ENCODE peak calls at places on chromosomes 13 and 19, in five cellular contexts. T is OCI-LY7; J is stimulated activated naive B cell treated with anti-CD40 and anti-IgM and Interleukin-4, amounts not matched to agents 10 μg/mL and 1 μg/mL and 100 μg/mL, for 72 hours; I is H54; W is body of pancreas. Z is an unnamed sample.

GRCh38 chr13:104984296-104984818 is 1551.1 kb downstream of the EFNB2 start:
- DNase-seq in J (peak; percentile 20), W (peak; percentile 15), T (no peak), I (no peak), Z (no peak)

GRCh38 chr19:17333611-17334413 is 843 bp downstream of the ANO8 start:
- DNase-seq in J (peak; percentile 52), T (peak; percentile 47), I (peak; percentile 95), W (peak; percentile 55), Z (peak; percentile 53)

GRCh38 chr19:52716578-52716977 is 18.3 kb downstream of the ZNF611 start:
- DNase-seq in W (no peak), I (no peak), T (no peak), J (no peak), Z (no peak)

GRCh38 chr19:51469629-51470028 is 8.7 kb upstream of the CEACAM18 start:
- DNase-seq in I (no peak), J (no peak), T (no peak), W (no peak), Z (no peak)

GRCh38 chr19:32976223-32976805 is 4.3 kb downstream of the FAAP24 start:
- DNase-seq in W (peak; percentile 70), I (peak; percentile 61), J (peak; percentile 3), T (peak; percentile 64), Z (peak; percentile 77)

GRCh38 chr19:17235618-17236413 is 9.8 kb downstream of the OCEL1 start:
- DNase-seq in T (peak; percentile 82), I (no peak), W (peak; percentile 72), J (peak; percentile 66), Z (peak; percentile 67)

GRCh38 chr13:47397739-47398138 is 500.9 kb upstream of the HTR2A start:
- DNase-seq in I (no peak), T (no peak), J (no peak), W (no peak), Z (no peak)

GRCh38 chr19:3383121-3383722 is 16.8 kb downstream of the NFIC start:
- DNase-seq in J (no peak), W (no peak), T (no peak), I (no peak), Z (no peak)

GRCh38 chr13:97256343-97256783 is 34.2 kb downstream of the MBNL2 start:
- DNase-seq in W (peak; percentile 77), J (no peak), I (peak; percentile 40), T (no peak), Z (no peak)